ENCODE peak calls at places on chromosomes 2 and 18, in ten cellular contexts. A is NCI-H1417; B is EH; D is ELR; L is H4; T is breast epithelium; Z is GM20000; H is ecto neural progenitor cell; J is stimulated activated CD4-positive, alpha-beta T cell treated with anti-CD3 and anti-CD28 coated beads, Interleukin-2, amount 100 ng/mL, for 48 hours; S is fibroblast of the conjunctiva. C is an unnamed sample.

GRCh38 chr2:43333656-43334144 is 107.3 kb upstream of the ZFP36L2 start:
- DNase-seq in D (no peak), L (no peak), Z (no peak), S (peak; percentile 70), H (no peak), T (no peak), A (no peak), J (no peak), B (peak; percentile 63), C (no peak)

GRCh38 chr2:177669625-177670330 is 277.2 kb downstream of the AGPS start:
- DNase-seq in J (no peak), B (no peak), A (peak; percentile 74), T (no peak), L (no peak), Z (no peak), H (no peak), D (no peak), S (no peak), C (no peak)

GRCh38 chr2:120435671-120436459 is 89.9 kb downstream of the INHBB start:
- DNase-seq in B (no peak), H (peak; percentile 44), Z (no peak), L (no peak), S (peak; percentile 8), D (no peak), A (no peak), J (no peak), T (no peak), C (no peak)

GRCh38 chr18:61833387-61833786 is 59.4 kb downstream of the RNF152 start:
- DNase-seq in J (no peak), H (no peak), D (peak; percentile 62), A (peak; percentile 22), L (peak; percentile 69), B (peak; percentile 94), T (no peak), Z (no peak), S (no peak), C (no peak)

GRCh38 chr18:23943903-23944624 is 70.5 kb upstream of the TTC39C start:
- DNase-seq in B (peak; percentile 98), H (no peak), D (no peak), L (no peak), J (no peak), A (no peak), Z (no peak), T (no peak), S (peak; percentile 41), C (no peak)

GRCh38 chr2:224111576-224111975 is 72.5 kb upstream of the SERPINE2 start:
- DNase-seq in H (no peak), D (peak; percentile 68), S (no peak), Z (no peak), T (no peak), B (peak; percentile 47), A (no peak), J (no peak), L (no peak), C (no peak)

GRCh38 chr2:43542285-43542933 is 53.4 kb downstream of the THADA start:
- DNase-seq in D (peak; percentile 67), J (no peak), L (peak; percentile 29), H (no peak), A (peak; percentile 70), S (peak; percentile 50), T (no peak), Z (peak; percentile 51), B (peak; percentile 59), C (no peak)

GRCh38 chr2:233486357-233486756 is 80.2 kb downstream of the USP40 start:
- DNase-seq in J (no peak), B (no peak), T (no peak), Z (no peak), H (no peak), D (no peak), A (no peak), L (no peak), S (no peak), C (no peak)

GRCh38 chr18:13369756-13370510 is 151.4 kb downstream of the LDLRAD4 start:
- DNase-seq in T (no peak), A (peak; percentile 64), D (no peak), J (no peak), S (no peak), H (no peak), L (no peak), B (no peak), Z (no peak), C (no peak)

GRCh38 chr2:171225302-171225980 is 64.7 kb upstream of the TLK1 start:
- DNase-seq in Z (no peak), D (peak; percentile 97), J (no peak), B (peak; percentile 94), T (no peak), L (peak; percentile 87), A (no peak), H (no peak), S (no peak), C (no peak)

GRCh38 chr18:57455576-57456129 is 20.5 kb downstream of the ONECUT2 start:
- DNase-seq in L (no peak), Z (no peak), S (no peak), B (no peak), H (no peak), T (no peak), A (no peak), J (no peak), D (no peak), C (no peak)

GRCh38 chr2:25310965-25311865 is 30.5 kb downstream of the DNMT3A start:
- DNase-seq in A (peak; percentile 95), D (no peak), S (no peak), T (peak; percentile 70), Z (no peak), B (no peak), J (no peak), H (no peak), L (no peak), C (no peak)

GRCh38 chr2:181891258-181891965 is at the start of gene ITPRID2:
- DNase-seq in S (peak; percentile 77), H (no peak), L (peak; percentile 69), J (peak; percentile 64), Z (peak; percentile 98), B (peak; percentile 93), A (peak; percentile 85), T (peak; percentile 69), D (peak; percentile 91), C (no peak)

GRCh38 chr2:94997981-94998920 is 27.3 kb upstream of the MAL start:
- DNase-seq in Z (no peak), T (peak; percentile 59), H (no peak), L (no peak), J (no peak), D (no peak), B (no peak), S (no peak), A (no peak), C (no peak)

GRCh38 chr2:98445708-98446577 is 1.3 kb downstream of the INPP4A start:
- DNase-seq in J (no peak), L (no peak), Z (peak; percentile 28), T (no peak), S (no peak), B (peak; percentile 21), H (no peak), A (no peak), D (peak; percentile 22), C (no peak)

GRCh38 chr18:76098728-76099514 is 396.1 kb downstream of the ZNF516 start:
- DNase-seq in B (no peak), S (no peak), H (no peak), D (no peak), J (no peak), L (no peak), Z (no peak), T (no peak), A (no peak), C (no peak)

GRCh38 chr2:217807753-217808152 is 195.0 kb downstream of the TNS1 start:
- DNase-seq in T (no peak), B (no peak), D (no peak), H (no peak), J (no peak), Z (no peak), L (no peak), S (no peak), A (no peak), C (no peak)

GRCh38 chr2:157302492-157303099 is 23.0 kb downstream of the ERMN start:
- DNase-seq in Z (peak; percentile 34), A (peak; percentile 44), H (no peak), S (peak; percentile 20), T (no peak), J (no peak), D (peak; percentile 75), B (peak; percentile 71), L (peak; percentile 44), C (no peak)

GRCh38 chr2:241878007-241878970 is 8.8 kb downstream of the RTP5 start:
- DNase-seq in B (peak; percentile 73), L (peak; percentile 62), S (peak; percentile 52), A (peak; percentile 86), J (peak; percentile 81), Z (peak; percentile 84), T (no peak), D (peak; percentile 75), H (peak; percentile 80), C (no peak)

GRCh38 chr2:37020887-37021796 is 54.8 kb upstream of the STRN start:
- DNase-seq in B (peak; percentile 9), T (no peak), L (no peak), Z (no peak), A (no peak), D (no peak), J (no peak), H (no peak), S (no peak), C (no peak)

GRCh38 chr2:241893265-241893664 is 23.7 kb downstream of the RTP5 start:
- DNase-seq in A (no peak), H (no peak), L (no peak), S (no peak), Z (no peak), D (no peak), J (no peak), T (no peak), B (no peak), C (no peak)

GRCh38 chr2:24930768-24931167 is 10.7 kb upstream of the ADCY3 start:
- DNase-seq in B (peak; percentile 44), J (no peak), Z (peak; percentile 78), H (no peak), S (no peak), D (peak; percentile 43), T (no peak), A (no peak), L (no peak), C (no peak)

GRCh38 chr2:219444566-219445091 is 10.0 kb downstream of the SPEG start:
- DNase-seq in T (no peak), S (no peak), B (no peak), J (no peak), D (no peak), Z (no peak), H (no peak), L (no peak), A (no peak), C (no peak)

GRCh38 chr18:74534981-74535649 is 815 bp downstream of the CNDP1 start:
- DNase-seq in H (no peak), B (no peak), Z (no peak), S (no peak), A (peak; percentile 62), D (no peak), L (no peak), T (no peak), J (no peak), C (no peak)

GRCh38 chr2:120346667-120347358 is 877 bp downstream of the INHBB start:
- DNase-seq in J (no peak), S (no peak), B (peak; percentile 35), D (no peak), A (peak; percentile 76), T (no peak), H (peak; percentile 63), Z (no peak), L (no peak), C (no peak)